ENCODE peak calls at places on chromosomes 11 and 22, in eight cellular contexts. E is effector CD4-positive, alpha-beta T cell; H is stimulated activated CD4-positive, alpha-beta T cell treated with anti-CD3 and anti-CD28 coated beads, Interleukin-15, amount 100 ng/mL, for 24 hours; R is NCI-H82; Z is CD4-positive, CD25-positive, alpha-beta regulatory T cell; S is iris pigment epithelial cell; U is ELR; F is NCI-H1694. X is an unnamed sample.

GRCh38 chr22:24319451-24319850 is 48.8 kb downstream of the SPECC1L start:
- DNase-seq in S (peak), H (no peak), Z (no peak), F (no peak), E (no peak), R (no peak), U (no peak), X (no peak)

GRCh38 chr11:85680897-85681296 is 5.1 kb downstream of the CCDC89 start:
- DNase-seq in U (no peak), S (no peak), F (no peak), E (no peak), H (no peak), Z (no peak), R (peak), X (peak)

GRCh38 chr11:10597877-10598341 is 29.4 kb upstream of the LYVE1 start:
- DNase-seq in Z (no peak), F (no peak), S (peak), E (no peak), R (no peak), U (no peak), H (no peak), X (no peak)

GRCh38 chr11:93622043-93622442 is 39.4 kb upstream of the CEP295 start:
- DNase-seq in E (no peak), S (no peak), Z (no peak), R (no peak), H (no peak), F (no peak), U (no peak), X (no peak)

GRCh38 chr11:21933095-21933494 is 259.8 kb upstream of the ANO5 start:
- DNase-seq in U (no peak), S (no peak), Z (no peak), F (peak), H (no peak), R (peak), E (no peak), X (no peak)

GRCh38 chr22:29912141-29912540 is 29.2 kb downstream of the MTMR3 start:
- DNase-seq in R (no peak), Z (no peak), U (no peak), S (no peak), E (no peak), F (no peak), H (no peak), X (no peak)

GRCh38 chr11:124276081-124276480 is 19.9 kb downstream of the OR8G5 start:
- DNase-seq in R (no peak), Z (no peak), H (no peak), F (no peak), U (peak), E (no peak), S (peak), X (no peak)

GRCh38 chr11:22656128-22656527 is 10.3 kb upstream of the GAS2 start:
- DNase-seq in H (no peak), E (no peak), R (no peak), U (no peak), S (peak), F (no peak), Z (no peak), X (no peak)

GRCh38 chr11:107696140-107696539 is 15.7 kb downstream of the SLN start:
- DNase-seq in F (no peak), S (peak), E (no peak), U (peak), H (no peak), Z (no peak), R (no peak), X (no peak)

GRCh38 chr11:12534549-12534948 is 139.7 kb upstream of the TEAD1 start:
- DNase-seq in H (no peak), F (no peak), S (no peak), E (no peak), R (no peak), U (no peak), Z (no peak), X (no peak)

GRCh38 chr11:2264366-2265011 is 5.9 kb downstream of the ASCL2 start:
- DNase-seq in E (no peak), Z (no peak), H (no peak), F (no peak), U (no peak), S (no peak), R (no peak), X (no peak)

GRCh38 chr11:16778286-16778685 is 39.8 kb downstream of the C11orf58 start:
- DNase-seq in F (no peak), H (no peak), U (no peak), S (no peak), E (no peak), Z (no peak), R (no peak), X (no peak)

GRCh38 chr11:29628584-29628983 is 388.2 kb downstream of the KCNA4 start:
- DNase-seq in Z (no peak), S (no peak), H (no peak), R (no peak), U (no peak), F (no peak), E (no peak), X (no peak)

GRCh38 chr11:110907629-110908028 is 195.4 kb upstream of the ARHGAP20 start:
- DNase-seq in F (no peak), S (peak), E (no peak), R (peak), H (peak), U (peak), Z (peak), X (no peak)

GRCh38 chr11:12418019-12418611 is 40.7 kb downstream of the PARVA start:
- DNase-seq in R (no peak), Z (no peak), H (no peak), E (no peak), S (no peak), F (no peak), U (no peak), X (no peak)

GRCh38 chr11:108115495-108116140 is 5.7 kb upstream of the ACAT1 start:
- DNase-seq in E (no peak), F (peak), H (no peak), R (no peak), U (peak), S (peak), Z (no peak), X (no peak)

GRCh38 chr11:61760946-61761345 is 8.5 kb downstream of the MYRF start:
- DNase-seq in F (no peak), U (no peak), E (no peak), S (no peak), H (no peak), Z (no peak), R (no peak), X (no peak)

GRCh38 chr22:37746366-37747089 is 49.7 kb downstream of the TRIOBP start:
- DNase-seq in H (peak), Z (peak), F (no peak), S (no peak), U (peak), E (no peak), R (no peak), X (no peak)

GRCh38 chr22:47162865-47163264 is 400.4 kb downstream of the TBC1D22A start:
- DNase-seq in S (no peak), R (no peak), U (no peak), E (no peak), F (no peak), H (no peak), Z (no peak), X (peak)

GRCh38 chr11:62359475-62359874 is 22.2 kb downstream of the ASRGL1 start:
- DNase-seq in U (no peak), F (no peak), R (no peak), H (no peak), Z (no peak), E (no peak), S (no peak), X (no peak)

GRCh38 chr11:24609778-24610177 is 112.9 kb downstream of the LUZP2 start:
- DNase-seq in U (no peak), F (no peak), H (no peak), E (no peak), R (peak), Z (no peak), S (no peak), X (no peak)

GRCh38 chr22:31400023-31400397 is 606 bp downstream of the DRG1 start:
- DNase-seq in R (peak), E (no peak), F (no peak), S (peak), Z (no peak), U (no peak), H (no peak), X (peak)

GRCh38 chr11:41383768-41384167 is 75.7 kb downstream of the LRRC4C start:
- DNase-seq in R (no peak), F (no peak), U (no peak), Z (no peak), H (no peak), S (no peak), E (no peak), X (no peak)

GRCh38 chr11:46504817-46505613 is 88.8 kb downstream of the AMBRA1 start:
- DNase-seq in Z (no peak), U (peak), F (no peak), E (no peak), H (no peak), R (no peak), S (peak), X (no peak)

GRCh38 chr11:2743427-2744110 is 43.8 kb upstream of the KCNQ1OT1 start:
- DNase-seq in Z (no peak), U (no peak), H (no peak), E (no peak), S (no peak), F (no peak), R (no peak), X (peak)

GRCh38 chr11:122893131-122893530 is 10.6 kb downstream of the JHY start:
- DNase-seq in E (no peak), U (no peak), R (no peak), F (peak), S (no peak), H (no peak), Z (no peak), X (no peak)

GRCh38 chr22:41448189-41448808 is 1.7 kb upstream of the TOB2 start:
- DNase-seq in U (peak), R (peak), E (peak), Z (peak), F (peak), S (peak), H (peak), X (peak)

GRCh38 chr22:38835888-38836301 is 7.9 kb downstream of the NPTXR start:
- DNase-seq in H (no peak), Z (no peak), R (no peak), S (peak), E (no peak), F (no peak), U (peak), X (no peak)

GRCh38 chr11:117022526-117022925 is 75.7 kb downstream of the SIK3 start:
- DNase-seq in U (no peak), E (no peak), H (peak), S (no peak), Z (peak), R (no peak), F (no peak), X (no peak)

GRCh38 chr11:85626496-85626895 is 648 bp downstream of the DLG2 start:
- DNase-seq in U (no peak), R (no peak), E (no peak), S (peak), F (no peak), Z (no peak), H (no peak), X (no peak)

GRCh38 chr11:76186776-76187279 is 19.5 kb downstream of the WNT11 start:
- DNase-seq in F (no peak), R (no peak), E (no peak), Z (no peak), S (no peak), U (no peak), H (no peak), X (no peak)

GRCh38 chr11:84958295-84958694 is 668.8 kb downstream of the DLG2 start:
- DNase-seq in U (no peak), S (no peak), Z (no peak), F (no peak), H (no peak), R (no peak), E (no peak), X (no peak)

GRCh38 chr22:40313007-40313406 is 33.3 kb upstream of the ADSL start:
- DNase-seq in U (no peak), Z (no peak), S (no peak), E (no peak), H (no peak), R (no peak), F (no peak), X (no peak)

GRCh38 chr22:49925525-49926128 is 7.2 kb downstream of the CRELD2 start:
- DNase-seq in H (peak), E (peak), S (no peak), F (no peak), U (no peak), R (no peak), Z (peak), X (no peak)

GRCh38 chr22:43996170-43996980 is 27.7 kb upstream of the PARVB start:
- DNase-seq in S (no peak), R (no peak), E (peak), F (no peak), H (peak), Z (peak), U (no peak), X (no peak)

GRCh38 chr11:121928597-121929580 is 187.1 kb downstream of the BLID start:
- DNase-seq in Z (no peak), U (no peak), E (no peak), R (no peak), F (no peak), S (no peak), H (no peak), X (no peak)